ENCODE peak calls at places on chromosomes 11 and 22, in six cellular contexts. D, S, B, W, I and P are unnamed samples.

GRCh38 chr11:17267576-17267975 is 9.0 kb upstream of the NUCB2 start:
- DNase-seq in I (no peak), W (peak), D (no peak), S (no peak), B (peak), P (no peak)

GRCh38 chr22:49205401-49205800 is 622.3 kb downstream of the BRD1 start:
- DNase-seq in D (no peak), S (peak), B (no peak), I (no peak), W (no peak), P (peak)

GRCh38 chr11:125364085-125364822 is 131.8 kb downstream of the FEZ1 start:
- DNase-seq in S (no peak), I (no peak), B (no peak), D (peak), W (peak), P (no peak)

GRCh38 chr11:107562647-107563208 is 2.8 kb downstream of the ALKBH8 start:
- DNase-seq in W (peak), S (no peak), I (no peak), D (peak), B (peak), P (no peak)

GRCh38 chr11:32960553-32961164 is 55.0 kb upstream of the DEPDC7 start:
- DNase-seq in B (no peak), I (no peak), S (no peak), W (peak), D (peak), P (no peak)

GRCh38 chr11:120063686-120064340 is 74.1 kb downstream of the TRIM29 start:
- DNase-seq in W (no peak), I (no peak), B (no peak), D (no peak), S (peak), P (no peak)

GRCh38 chr11:5857590-5857989 is at the start of gene OR52E8:
- DNase-seq in W (no peak), S (no peak), D (no peak), I (no peak), B (no peak), P (no peak)

GRCh38 chr11:116637766-116638165 is 135.0 kb downstream of the BUD13 start:
- DNase-seq in D (no peak), S (peak), I (no peak), B (no peak), W (no peak), P (no peak)

GRCh38 chr11:124875943-124876817 is 10.9 kb downstream of the ROBO3 start:
- DNase-seq in I (peak), D (peak), W (peak), S (peak), B (peak), P (peak)

GRCh38 chr22:24304067-24304675 is 33.5 kb downstream of the SPECC1L start:
- DNase-seq in D (no peak), W (no peak), B (no peak), I (no peak), S (no peak), P (no peak)

GRCh38 chr11:113634940-113635575 is 71.0 kb downstream of the TMPRSS5 start:
- DNase-seq in D (no peak), I (no peak), B (no peak), S (no peak), W (no peak), P (no peak)

GRCh38 chr11:132134322-132134721 is 763.9 kb downstream of the NTM start:
- DNase-seq in B (no peak), S (no peak), D (no peak), I (no peak), W (no peak), P (no peak)

GRCh38 chr22:48523761-48524160 is 1303.9 kb downstream of the BRD1 start:
- DNase-seq in S (no peak), D (no peak), I (no peak), W (no peak), B (no peak), P (peak)

GRCh38 chr11:41997860-41998259 is 538.4 kb upstream of the LRRC4C start:
- DNase-seq in D (no peak), B (no peak), W (no peak), I (no peak), S (no peak), P (no peak)

GRCh38 chr11:69355346-69355940 is 61.5 kb downstream of the MYEOV start:
- DNase-seq in B (no peak), S (peak), I (no peak), W (no peak), D (no peak), P (no peak)

GRCh38 chr11:1888347-1888753 is 3.3 kb downstream of the PRR33 start:
- DNase-seq in B (no peak), I (no peak), W (no peak), D (no peak), S (no peak), P (no peak)

GRCh38 chr11:43504316-43504950 is 145.7 kb downstream of the TTC17 start:
- DNase-seq in S (peak), B (peak), I (peak), D (peak), W (peak), P (no peak)

GRCh38 chr22:50170453-50171318 is at the start of gene PANX2:
- DNase-seq in B (no peak), W (no peak), S (no peak), I (no peak), D (peak), P (peak)

GRCh38 chr22:24140357-24140756 is 40.9 kb upstream of the SUSD2 start:
- DNase-seq in D (no peak), S (no peak), I (no peak), B (no peak), W (peak), P (no peak)

GRCh38 chr11:2109541-2110019 is 29.6 kb downstream of the IGF2 start:
- DNase-seq in W (no peak), B (no peak), S (no peak), I (no peak), D (peak), P (peak)

GRCh38 chr11:73961321-73961720 is 10.5 kb downstream of the DNAJB13 start:
- DNase-seq in B (no peak), S (no peak), I (no peak), W (peak), D (no peak), P (no peak)

GRCh38 chr11:92846542-92847125 is 122.8 kb upstream of the MTNR1B start:
- DNase-seq in D (no peak), S (no peak), W (peak), B (no peak), I (no peak), P (no peak)

GRCh38 chr11:42407379-42407778 is 904.4 kb upstream of the API5 start:
- DNase-seq in S (peak), I (no peak), B (no peak), W (no peak), D (peak), P (no peak)

GRCh38 chr22:42708393-42708792 is 12.3 kb downstream of the A4GALT start:
- DNase-seq in W (no peak), B (no peak), D (no peak), I (no peak), S (no peak), P (no peak)

GRCh38 chr11:46216040-46216764 is 61.3 kb upstream of the CREB3L1 start:
- DNase-seq in W (no peak), D (peak), B (no peak), S (no peak), I (no peak), P (no peak)

GRCh38 chr11:13297917-13298356 is 20.3 kb downstream of the BMAL1 start:
- DNase-seq in I (no peak), W (no peak), S (no peak), B (no peak), D (no peak), P (peak)

GRCh38 chr11:15819679-15820286 is 536.6 kb downstream of the SOX6 start:
- DNase-seq in D (peak), W (peak), B (peak), I (peak), S (peak), P (peak)

GRCh38 chr11:70889411-70889810 is 363.0 kb downstream of the SHANK2 start:
- DNase-seq in S (no peak), D (no peak), B (no peak), W (no peak), I (no peak), P (no peak)

GRCh38 chr11:96342131-96342970 is 644 bp downstream of the MAML2 start:
- DNase-seq in I (no peak), S (no peak), B (no peak), D (no peak), W (no peak), P (no peak)

GRCh38 chr11:86740628-86741488 is 59.5 kb upstream of the PRSS23 start:
- DNase-seq in W (peak), D (peak), I (peak), B (peak), S (no peak), P (no peak)

GRCh38 chr11:31509017-31509411 is 408 bp downstream of the IMMP1L start:
- DNase-seq in I (no peak), W (no peak), B (peak), D (no peak), S (no peak), P (no peak)

GRCh38 chr22:24965822-24966626 is 13.5 kb downstream of the KIAA1671 start:
- DNase-seq in I (peak), B (no peak), S (no peak), D (no peak), W (no peak), P (no peak)

GRCh38 chr22:47793304-47794101 is 1031.1 kb downstream of the TBC1D22A start:
- DNase-seq in D (no peak), W (no peak), B (no peak), I (no peak), S (peak), P (no peak)

GRCh38 chr11:19243143-19243542 is 2.4 kb upstream of the E2F8 start:
- DNase-seq in D (no peak), I (no peak), S (no peak), W (no peak), B (no peak), P (no peak)

GRCh38 chr11:7533199-7534029 is 19.6 kb downstream of the PPFIBP2 start:
- DNase-seq in B (no peak), S (no peak), I (no peak), D (no peak), W (no peak), P (no peak)
- H3K4me3 ChIP-seq in B (no peak), S (no peak), I (no peak), D (no peak), W (no peak), P (no peak)

GRCh38 chr22:19765477-19766234 is 5.1 kb downstream of the TBX1 start:
- DNase-seq in S (peak), I (no peak), B (no peak), D (peak), W (peak), P (no peak)
- H3K4me3 ChIP-seq in S (peak), I (no peak), B (no peak), D (no peak), W (peak), P (no peak)

DNA sequence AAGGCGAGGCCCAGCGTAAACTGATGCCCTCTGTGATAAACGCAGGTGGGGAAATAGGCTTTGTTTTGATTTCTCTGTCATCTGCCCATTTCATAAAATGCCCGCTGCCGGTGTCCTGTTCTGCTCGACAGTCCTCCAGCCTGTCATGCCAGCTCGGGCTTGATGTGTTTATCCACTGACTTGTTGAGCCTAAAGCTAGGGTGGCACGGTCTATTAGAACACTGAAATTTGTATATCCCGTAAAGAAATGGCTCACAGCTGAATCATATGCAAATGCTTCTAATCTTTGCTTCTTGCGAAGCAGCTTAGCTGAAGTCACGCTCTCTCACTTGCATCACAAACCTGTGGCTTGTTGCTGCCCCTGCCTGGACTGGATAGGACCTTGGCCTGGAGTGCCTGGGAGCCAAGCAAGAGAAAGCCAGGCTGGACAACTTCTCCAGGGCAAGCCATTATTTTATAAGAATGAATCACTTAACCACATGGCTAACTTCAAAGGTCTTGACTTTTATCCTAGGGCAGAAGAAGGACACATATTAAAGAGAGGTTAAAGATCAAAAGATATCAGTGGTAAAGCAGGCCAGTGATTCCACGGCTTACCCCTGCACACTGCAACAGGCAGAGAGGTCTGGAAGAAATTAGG is 33.1 kb downstream of the EHF start:
- DNase-seq in I (peak), D (peak), W (peak), B (peak), S (no peak), P (no peak)
- H3K4me3 ChIP-seq in I (no peak), D (no peak), W (no peak), B (no peak), S (no peak), P (no peak)

DNA sequence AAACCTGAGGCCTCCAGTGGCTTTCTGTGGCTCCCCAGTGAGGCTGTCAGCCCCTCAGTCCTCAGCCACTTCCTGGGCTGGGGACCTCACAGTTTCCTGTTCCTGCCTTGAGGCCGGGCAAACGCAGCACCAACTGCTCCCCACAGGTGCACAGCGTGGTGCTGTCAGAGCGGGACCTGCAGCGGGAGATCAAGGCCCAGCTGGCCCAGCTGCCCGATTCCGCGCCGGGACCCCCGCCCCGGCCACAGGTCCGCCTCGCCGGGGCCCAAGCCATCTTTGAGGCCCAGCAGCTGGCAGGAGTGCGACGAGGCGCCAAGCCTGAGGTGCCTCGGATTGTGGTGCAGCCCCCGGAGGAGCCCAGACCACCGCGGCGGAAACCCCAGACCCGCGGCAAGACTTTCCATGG is 5.4 kb downstream of the TBC1D10C start:
- DNase-seq in B (no peak), I (no peak), W (no peak), D (no peak), S (no peak), P (no peak)
- H3K4me3 ChIP-seq in B (no peak), I (no peak), W (no peak), D (no peak), S (no peak), P (peak)

GRCh38 chr22:26479043-26479791 is 4.4 kb downstream of the HPS4 start:
- DNase-seq in S (no peak), W (no peak), D (no peak), I (no peak), B (no peak), P (no peak)
- H3K4me3 ChIP-seq in S (peak), W (no peak), D (no peak), I (peak), B (no peak), P (peak)

GRCh38 chr11:93993747-93994146 is 27.4 kb upstream of the HEPHL1 start:
- DNase-seq in D (no peak), B (no peak), S (no peak), I (no peak), W (no peak), P (no peak)
- H3K4me3 ChIP-seq in D (no peak), B (no peak), S (no peak), I (no peak), W (no peak), P (no peak)

GRCh38 chr11:64083681-64084080 is 48.0 kb downstream of the FLRT1 start:
- DNase-seq in S (no peak), B (no peak), D (no peak), W (no peak), I (no peak), P (peak)
- H3K4me3 ChIP-seq in S (no peak), B (no peak), D (no peak), W (no peak), I (no peak), P (no peak)